ENCODE peak calls at places on chromosome 7, in nine cellular contexts. X is CD8-positive, alpha-beta T cell; B is hepatocyte; F is HepG2; S is esophagus squamous epithelium; M is foreskin fibroblast; W is Peyer's patch; N is epithelial cell of esophagus; G is tibial artery. J is an unnamed sample.

GRCh38 chr7:84674236-84674913 is 479.8 kb upstream of the SEMA3A start:
- DNase-seq in X (no peak), B (no peak), F (no peak), S (no peak), M (no peak), W (no peak), N (peak; percentile 83), G (no peak), J (peak; percentile 25)

GRCh38 chr7:85041599-85042216 is 145.1 kb downstream of the SEMA3D start:
- DNase-seq in X (no peak), B (peak; percentile 81), F (peak; percentile 55), S (no peak), M (peak; percentile 40), W (peak; percentile 84), N (peak; percentile 84), G (peak; percentile 78), J (peak; percentile 82)

GRCh38 chr7:45088821-45089313 is at the start of gene NACAD:
- DNase-seq in X (no peak), B (peak; percentile 65), F (no peak), S (no peak), M (no peak), W (no peak), N (peak; percentile 17), G (peak; percentile 83), J (peak; percentile 40)

GRCh38 chr7:140235114-140235513 is 58.3 kb upstream of the KDM7A start:
- DNase-seq in X (no peak), B (no peak), F (no peak), S (no peak), M (no peak), W (no peak), N (no peak), G (no peak), J (no peak)

GRCh38 chr7:114317450-114318098 is 97.0 kb upstream of the FOXP2 start:
- DNase-seq in X (no peak), B (no peak), F (no peak), S (no peak), M (no peak), W (no peak), N (no peak), G (no peak), J (no peak)

GRCh38 chr7:98163704-98164478 is 47.3 kb upstream of the BHLHA15 start:
- DNase-seq in X (no peak), B (peak; percentile 54), F (no peak), S (no peak), M (peak; percentile 10), W (peak; percentile 84), N (peak; percentile 85), G (no peak), J (peak; percentile 61)

GRCh38 chr7:1779445-1779844 is 109.4 kb downstream of the ELFN1 start:
- DNase-seq in X (no peak), B (no peak), F (no peak), S (no peak), M (no peak), W (peak; percentile 24), N (no peak), G (no peak), J (no peak)

GRCh38 chr7:7385421-7385820 is 150.3 kb downstream of the COL28A1 start:
- DNase-seq in X (no peak), B (no peak), F (no peak), S (no peak), M (no peak), W (no peak), N (peak; percentile 65), G (no peak), J (no peak)

GRCh38 chr7:112511451-112512220 is 30.8 kb downstream of the LSMEM1 start:
- DNase-seq in X (no peak), B (no peak), F (no peak), S (no peak), M (no peak), W (no peak), N (no peak), G (no peak), J (no peak)

GRCh38 chr7:77537136-77537594 is at the start of gene PTPN12:
- DNase-seq in X (no peak), B (no peak), F (no peak), S (no peak), M (no peak), W (no peak), N (no peak), G (no peak), J (no peak)

GRCh38 chr7:21844742-21845141 is 101.0 kb downstream of the CDCA7L start:
- DNase-seq in X (no peak), B (peak; percentile 12), F (no peak), S (no peak), M (no peak), W (no peak), N (peak; percentile 16), G (no peak), J (no peak)

GRCh38 chr7:21617916-21618390 is 75.1 kb downstream of the DNAH11 start:
- DNase-seq in X (no peak), B (peak; percentile 81), F (peak; percentile 79), S (no peak), M (peak; percentile 82), W (peak; percentile 60), N (peak; percentile 88), G (peak; percentile 77), J (peak; percentile 95)

GRCh38 chr7:153397459-153397858 is 637.9 kb downstream of the ACTR3B start:
- DNase-seq in X (no peak), B (no peak), F (no peak), S (no peak), M (no peak), W (no peak), N (no peak), G (no peak), J (no peak)

GRCh38 chr7:135974667-135975066 is 2.5 kb downstream of the MTPN start:
- DNase-seq in X (no peak), B (no peak), F (no peak), S (no peak), M (no peak), W (no peak), N (no peak), G (no peak), J (no peak)

GRCh38 chr7:135970045-135970444 is 7.1 kb downstream of the MTPN start:
- DNase-seq in X (no peak), B (no peak), F (no peak), S (no peak), M (no peak), W (no peak), N (no peak), G (no peak), J (no peak)

GRCh38 chr7:135966341-135967043 is 10.7 kb downstream of the MTPN start:
- DNase-seq in X (no peak), B (no peak), F (no peak), S (no peak), M (no peak), W (no peak), N (no peak), G (no peak), J (no peak)

GRCh38 chr7:135970682-135971365 is 6.3 kb downstream of the MTPN start:
- DNase-seq in X (no peak), B (no peak), F (no peak), S (no peak), M (no peak), W (no peak), N (no peak), G (no peak), J (no peak)

DNA sequence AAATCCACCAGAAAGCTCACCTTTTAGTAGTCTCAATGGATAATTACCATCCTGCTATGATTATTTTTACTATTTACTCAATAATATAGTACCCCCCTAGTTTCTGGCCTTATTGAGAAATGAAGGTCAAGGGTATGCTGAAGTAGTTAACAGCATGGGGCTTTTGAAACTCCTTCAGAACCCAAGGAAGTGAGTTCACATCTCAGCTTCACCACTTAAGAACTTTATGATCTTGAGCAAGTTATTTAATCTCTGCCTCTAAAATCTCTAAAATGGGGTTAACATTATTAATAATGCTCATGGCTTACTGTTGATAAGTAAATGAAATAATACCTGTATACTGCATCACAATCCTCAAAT is 5.8 kb downstream of the MTPN start:
- DNase-seq in X (no peak), B (no peak), F (no peak), S (no peak), M (no peak), W (no peak), N (no peak), G (no peak), J (no peak)
- H3K4me3 ChIP-seq in X (no peak overlapping the region), B (no peak overlapping the region), F (no peak overlapping the region), S (no peak overlapping the region), M (no peak overlapping the region), W (no peak overlapping the region), N (no peak overlapping the region), G (no peak overlapping the region), J (no peak overlapping the region)

DNA sequence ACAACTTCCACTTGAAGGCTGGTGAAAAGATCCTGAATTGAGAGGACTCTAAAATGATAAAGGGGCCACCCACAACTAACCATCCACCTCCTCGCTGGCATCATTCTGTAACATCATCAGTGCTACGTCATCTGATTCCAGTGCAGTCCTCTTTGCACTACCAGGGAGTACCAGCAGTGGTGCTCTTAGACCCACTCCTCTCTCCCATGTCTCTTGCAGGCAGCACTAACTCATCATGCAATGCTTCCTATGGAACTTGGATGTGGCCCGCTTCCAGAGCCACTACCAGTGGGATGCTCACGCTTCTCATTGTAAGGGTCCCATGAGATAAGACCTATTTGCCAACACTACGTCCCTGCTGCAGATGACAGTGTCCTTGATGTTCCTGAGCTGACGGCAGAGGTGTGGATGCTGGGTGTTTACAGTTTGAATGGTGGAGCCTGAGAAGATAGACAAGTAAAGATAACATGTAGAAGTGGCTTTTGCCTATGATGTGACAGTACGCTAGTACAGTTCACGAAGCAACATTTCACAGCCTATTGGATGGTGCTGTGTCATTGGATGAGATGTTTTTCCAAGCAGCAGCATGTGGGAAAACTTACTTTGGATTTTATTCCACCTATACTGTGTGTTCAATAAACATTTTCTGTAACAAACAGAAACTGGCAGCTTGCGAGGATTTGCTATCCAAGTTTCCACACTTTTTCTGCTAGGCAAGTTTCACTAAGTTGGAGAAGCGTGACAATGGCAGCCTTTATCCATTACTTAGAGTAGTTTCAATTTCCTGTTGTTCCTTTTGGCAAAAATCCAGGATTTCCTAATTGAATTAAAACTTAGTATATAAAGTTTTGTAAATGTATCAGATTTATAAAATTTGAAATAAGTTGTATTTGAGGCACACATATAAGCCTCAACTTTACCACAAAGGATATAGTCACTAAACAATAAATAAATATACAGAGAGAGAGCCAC is 35.9 kb upstream of the COBL start:
- DNase-seq in X (no peak), B (no peak), F (no peak), S (no peak), M (no peak), W (no peak), N (no peak), G (no peak), J (no peak)
- TF ChIP-seq CTCF in X (no peak), B (no peak), F (peak; percentile 6), S (no peak), M (no peak), W (no peak), N (no peak), G (no peak), J (no peak)

DNA sequence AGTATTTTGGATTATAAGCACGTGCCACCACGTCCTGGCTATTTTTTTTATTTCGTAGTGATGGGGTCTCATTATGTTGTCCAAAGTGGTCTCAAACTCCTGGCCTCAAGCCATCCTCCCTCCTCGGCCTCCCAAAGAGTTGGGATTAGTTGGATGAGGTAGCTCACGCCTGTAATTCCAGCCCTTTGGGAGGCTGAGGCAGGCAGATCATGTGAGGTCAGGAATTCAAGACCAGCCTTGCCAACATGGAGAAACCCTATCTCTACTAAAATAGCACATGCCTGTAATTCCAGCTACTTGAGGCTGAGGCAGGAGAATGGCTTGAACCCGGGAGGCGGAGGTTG is 21.8 kb upstream of the YWHAG start:
- DNase-seq in X (no peak), B (no peak), F (no peak), S (no peak), M (no peak), W (no peak), N (no peak), G (no peak), J (no peak)
- H3K4me3 ChIP-seq in X (no peak overlapping the region), B (no peak overlapping the region), F (no peak overlapping the region), S (peak overlapping the region; percentile 67), M (peak overlapping the region; percentile 46), W (peak overlapping the region; percentile 47), N (no peak overlapping the region), G (peak overlapping the region; percentile 39), J (no peak overlapping the region)

GRCh38 chr7:76003351-76003750 is 9.0 kb upstream of the TMEM120A start:
- DNase-seq in X (no peak), B (no peak), F (no peak), S (no peak), M (no peak), W (no peak), N (no peak), G (no peak), J (no peak)
- TF ChIP-seq CTCF in X (no peak), B (no peak), F (no peak), S (no peak), M (no peak), W (no peak), N (no peak), G (no peak), J (no peak)